ENCODE peak calls at places on chromosome 11, in eight cellular contexts. One of them, this sample, is unnamed.

GRCh38 chr11:36057372-36058045 is 113.6 kb downstream of the LDLRAD3 start:
- DNase-seq in stimulated activated CD4-positive, alpha-beta T cell treated with anti-CD3 and anti-CD28 coated beads, Interleukin-4, amount 100 ng/mL, for 1 hour: no peak
- DNase-seq in GM10248: no peak
- DNase-seq in A549: no peak
- DNase-seq in aorta: peak
- DNase-seq in globus pallidus: no peak
- DNase-seq in NCI-H1092: no peak
- DNase-seq in GF-D8: no peak
- DNase-seq in this sample: no peak

GRCh38 chr11:128026596-128026995 is 560.8 kb downstream of the ETS1 start:
- DNase-seq in stimulated activated CD4-positive, alpha-beta T cell treated with anti-CD3 and anti-CD28 coated beads, Interleukin-4, amount 100 ng/mL, for 1 hour: no peak
- DNase-seq in GM10248: no peak
- DNase-seq in A549: peak
- DNase-seq in aorta: no peak
- DNase-seq in globus pallidus: no peak
- DNase-seq in NCI-H1092: no peak
- DNase-seq in GF-D8: no peak
- DNase-seq in this sample: no peak

GRCh38 chr11:86341382-86341781 is 33.3 kb upstream of the CCDC81 start:
- DNase-seq in stimulated activated CD4-positive, alpha-beta T cell treated with anti-CD3 and anti-CD28 coated beads, Interleukin-4, amount 100 ng/mL, for 1 hour: no peak
- DNase-seq in GM10248: no peak
- DNase-seq in A549: no peak
- DNase-seq in aorta: no peak
- DNase-seq in globus pallidus: no peak
- DNase-seq in NCI-H1092: no peak
- DNase-seq in GF-D8: no peak
- DNase-seq in this sample: no peak

GRCh38 chr11:7909585-7910325 is 21.3 kb downstream of the OR10A6 start:
- DNase-seq in stimulated activated CD4-positive, alpha-beta T cell treated with anti-CD3 and anti-CD28 coated beads, Interleukin-4, amount 100 ng/mL, for 1 hour: no peak
- DNase-seq in GM10248: no peak
- DNase-seq in A549: no peak
- DNase-seq in aorta: no peak
- DNase-seq in globus pallidus: no peak
- DNase-seq in NCI-H1092: no peak
- DNase-seq in GF-D8: no peak
- DNase-seq in this sample: no peak

GRCh38 chr11:99841885-99842284 is 821.1 kb downstream of the CNTN5 start:
- DNase-seq in stimulated activated CD4-positive, alpha-beta T cell treated with anti-CD3 and anti-CD28 coated beads, Interleukin-4, amount 100 ng/mL, for 1 hour: no peak
- DNase-seq in GM10248: no peak
- DNase-seq in A549: no peak
- DNase-seq in aorta: no peak
- DNase-seq in globus pallidus: no peak
- DNase-seq in NCI-H1092: no peak
- DNase-seq in GF-D8: no peak
- DNase-seq in this sample: no peak

GRCh38 chr11:62545437-62546243 is 966 bp downstream of the AHNAK start:
- DNase-seq in stimulated activated CD4-positive, alpha-beta T cell treated with anti-CD3 and anti-CD28 coated beads, Interleukin-4, amount 100 ng/mL, for 1 hour: peak
- DNase-seq in GM10248: peak
- DNase-seq in A549: peak
- DNase-seq in aorta: peak
- DNase-seq in globus pallidus: no peak
- DNase-seq in NCI-H1092: no peak
- DNase-seq in GF-D8: peak
- DNase-seq in this sample: no peak

GRCh38 chr11:105838668-105839403 is 183.2 kb downstream of the MSANTD4 start:
- DNase-seq in stimulated activated CD4-positive, alpha-beta T cell treated with anti-CD3 and anti-CD28 coated beads, Interleukin-4, amount 100 ng/mL, for 1 hour: no peak
- DNase-seq in GM10248: no peak
- DNase-seq in A549: no peak
- DNase-seq in aorta: no peak
- DNase-seq in globus pallidus: no peak
- DNase-seq in NCI-H1092: no peak
- DNase-seq in GF-D8: no peak
- DNase-seq in this sample: no peak

GRCh38 chr11:45850446-45850845 is 3.2 kb downstream of the CRY2 start:
- DNase-seq in stimulated activated CD4-positive, alpha-beta T cell treated with anti-CD3 and anti-CD28 coated beads, Interleukin-4, amount 100 ng/mL, for 1 hour: no peak
- DNase-seq in GM10248: no peak
- DNase-seq in A549: no peak
- DNase-seq in aorta: no peak
- DNase-seq in globus pallidus: no peak
- DNase-seq in NCI-H1092: no peak
- DNase-seq in GF-D8: no peak
- DNase-seq in this sample: no peak

GRCh38 chr11:10492084-10492483 is 37.0 kb downstream of the AMPD3 start:
- DNase-seq in stimulated activated CD4-positive, alpha-beta T cell treated with anti-CD3 and anti-CD28 coated beads, Interleukin-4, amount 100 ng/mL, for 1 hour: no peak
- DNase-seq in GM10248: no peak
- DNase-seq in A549: no peak
- DNase-seq in aorta: no peak
- DNase-seq in globus pallidus: no peak
- DNase-seq in NCI-H1092: no peak
- DNase-seq in GF-D8: no peak
- DNase-seq in this sample: no peak

GRCh38 chr11:11937433-11937832 is 71.0 kb downstream of the DKK3 start:
- DNase-seq in stimulated activated CD4-positive, alpha-beta T cell treated with anti-CD3 and anti-CD28 coated beads, Interleukin-4, amount 100 ng/mL, for 1 hour: no peak
- DNase-seq in GM10248: no peak
- DNase-seq in A549: no peak
- DNase-seq in aorta: no peak
- DNase-seq in globus pallidus: no peak
- DNase-seq in NCI-H1092: no peak
- DNase-seq in GF-D8: no peak
- DNase-seq in this sample: no peak

GRCh38 chr11:86749376-86749775 is 51.0 kb upstream of the PRSS23 start:
- DNase-seq in stimulated activated CD4-positive, alpha-beta T cell treated with anti-CD3 and anti-CD28 coated beads, Interleukin-4, amount 100 ng/mL, for 1 hour: no peak
- DNase-seq in GM10248: no peak
- DNase-seq in A549: peak
- DNase-seq in aorta: no peak
- DNase-seq in globus pallidus: no peak
- DNase-seq in NCI-H1092: no peak
- DNase-seq in GF-D8: no peak
- DNase-seq in this sample: no peak

GRCh38 chr11:125489166-125489565 is 6.9 kb downstream of the FEZ1 start:
- DNase-seq in stimulated activated CD4-positive, alpha-beta T cell treated with anti-CD3 and anti-CD28 coated beads, Interleukin-4, amount 100 ng/mL, for 1 hour: no peak
- DNase-seq in GM10248: no peak
- DNase-seq in A549: no peak
- DNase-seq in aorta: no peak
- DNase-seq in globus pallidus: no peak
- DNase-seq in NCI-H1092: no peak
- DNase-seq in GF-D8: no peak
- DNase-seq in this sample: no peak

GRCh38 chr11:105144887-105145286 is 5.3 kb upstream of the CARD18 start:
- DNase-seq in stimulated activated CD4-positive, alpha-beta T cell treated with anti-CD3 and anti-CD28 coated beads, Interleukin-4, amount 100 ng/mL, for 1 hour: no peak
- DNase-seq in GM10248: no peak
- DNase-seq in A549: no peak
- DNase-seq in aorta: no peak
- DNase-seq in globus pallidus: no peak
- DNase-seq in NCI-H1092: no peak
- DNase-seq in GF-D8: no peak
- DNase-seq in this sample: no peak

GRCh38 chr11:66857234-66857926 is 516 bp downstream of the LRFN4 start:
- DNase-seq in stimulated activated CD4-positive, alpha-beta T cell treated with anti-CD3 and anti-CD28 coated beads, Interleukin-4, amount 100 ng/mL, for 1 hour: no peak
- DNase-seq in GM10248: no peak
- DNase-seq in A549: peak
- DNase-seq in aorta: no peak
- DNase-seq in globus pallidus: no peak
- DNase-seq in NCI-H1092: no peak
- DNase-seq in GF-D8: no peak
- DNase-seq in this sample: no peak

GRCh38 chr11:130834886-130835285 is 81.4 kb downstream of the SNX19 start:
- DNase-seq in stimulated activated CD4-positive, alpha-beta T cell treated with anti-CD3 and anti-CD28 coated beads, Interleukin-4, amount 100 ng/mL, for 1 hour: no peak
- DNase-seq in GM10248: no peak
- DNase-seq in A549: no peak
- DNase-seq in aorta: no peak
- DNase-seq in globus pallidus: no peak
- DNase-seq in NCI-H1092: no peak
- DNase-seq in GF-D8: no peak
- DNase-seq in this sample: no peak